ENCODE peak calls at places on chromosomes 16 and 17, in seven cellular contexts. One of them, this sample, is unnamed.

GRCh38 chr17:28963212-28963611 is 11.9 kb upstream of the PHF12 start:
- DNase-seq in uterus: no peak
- DNase-seq in effector memory CD4-positive, alpha-beta T cell: no peak
- DNase-seq in Caki2: no peak
- DNase-seq in activated T-cell treated with anti-CD3 and anti-CD28 coated beads, Interleukin-2, amount 50 U/mL, for 72 hours: no peak
- DNase-seq in kidney epithelial cell: no peak
- DNase-seq in C1 segment of cervical spinal cord: no peak
- DNase-seq in this sample: no peak

GRCh38 chr17:31510273-31511175 is 119.0 kb downstream of the RAB11FIP4 start:
- DNase-seq in Caki2: no peak
- DNase-seq in uterus: no peak
- DNase-seq in C1 segment of cervical spinal cord: peak
- DNase-seq in kidney epithelial cell: no peak
- DNase-seq in activated T-cell treated with anti-CD3 and anti-CD28 coated beads, Interleukin-2, amount 50 U/mL, for 72 hours: peak
- DNase-seq in effector memory CD4-positive, alpha-beta T cell: no peak
- DNase-seq in this sample: no peak

GRCh38 chr17:79932446-79932845 is 93.2 kb upstream of the CBX4 start:
- DNase-seq in activated T-cell treated with anti-CD3 and anti-CD28 coated beads, Interleukin-2, amount 50 U/mL, for 72 hours: no peak
- DNase-seq in Caki2: peak
- DNase-seq in kidney epithelial cell: no peak
- DNase-seq in C1 segment of cervical spinal cord: no peak
- DNase-seq in effector memory CD4-positive, alpha-beta T cell: no peak
- DNase-seq in uterus: no peak
- DNase-seq in this sample: no peak

GRCh38 chr16:11403920-11404319 is 58.7 kb downstream of the RMI2 start:
- DNase-seq in Caki2: no peak
- DNase-seq in kidney epithelial cell: no peak
- DNase-seq in effector memory CD4-positive, alpha-beta T cell: no peak
- DNase-seq in activated T-cell treated with anti-CD3 and anti-CD28 coated beads, Interleukin-2, amount 50 U/mL, for 72 hours: no peak
- DNase-seq in uterus: no peak
- DNase-seq in C1 segment of cervical spinal cord: no peak
- DNase-seq in this sample: no peak

GRCh38 chr17:29778936-29779811 is 150.9 kb downstream of the SSH2 start:
- DNase-seq in C1 segment of cervical spinal cord: peak
- DNase-seq in uterus: peak
- DNase-seq in activated T-cell treated with anti-CD3 and anti-CD28 coated beads, Interleukin-2, amount 50 U/mL, for 72 hours: peak
- DNase-seq in kidney epithelial cell: no peak
- DNase-seq in Caki2: peak
- DNase-seq in effector memory CD4-positive, alpha-beta T cell: peak
- DNase-seq in this sample: no peak

GRCh38 chr17:29546085-29546484 is 20.8 kb downstream of the ABHD15 start:
- DNase-seq in effector memory CD4-positive, alpha-beta T cell: no peak
- DNase-seq in C1 segment of cervical spinal cord: no peak
- DNase-seq in activated T-cell treated with anti-CD3 and anti-CD28 coated beads, Interleukin-2, amount 50 U/mL, for 72 hours: no peak
- DNase-seq in Caki2: peak
- DNase-seq in uterus: no peak
- DNase-seq in kidney epithelial cell: no peak
- DNase-seq in this sample: no peak

GRCh38 chr17:43015579-43015978 is 6.6 kb downstream of the VAT1 start:
- DNase-seq in Caki2: no peak
- DNase-seq in uterus: peak
- DNase-seq in C1 segment of cervical spinal cord: no peak
- DNase-seq in kidney epithelial cell: no peak
- DNase-seq in activated T-cell treated with anti-CD3 and anti-CD28 coated beads, Interleukin-2, amount 50 U/mL, for 72 hours: no peak
- DNase-seq in effector memory CD4-positive, alpha-beta T cell: no peak
- DNase-seq in this sample: no peak

GRCh38 chr16:11597737-11598136 is 11.0 kb upstream of the LITAF start:
- DNase-seq in uterus: no peak
- DNase-seq in Caki2: no peak
- DNase-seq in kidney epithelial cell: no peak
- DNase-seq in C1 segment of cervical spinal cord: no peak
- DNase-seq in activated T-cell treated with anti-CD3 and anti-CD28 coated beads, Interleukin-2, amount 50 U/mL, for 72 hours: no peak
- DNase-seq in effector memory CD4-positive, alpha-beta T cell: no peak
- DNase-seq in this sample: no peak

GRCh38 chr17:5793157-5793556 is 208.8 kb upstream of the NLRP1 start:
- DNase-seq in C1 segment of cervical spinal cord: no peak
- DNase-seq in uterus: no peak
- DNase-seq in activated T-cell treated with anti-CD3 and anti-CD28 coated beads, Interleukin-2, amount 50 U/mL, for 72 hours: no peak
- DNase-seq in Caki2: no peak
- DNase-seq in effector memory CD4-positive, alpha-beta T cell: no peak
- DNase-seq in kidney epithelial cell: no peak
- DNase-seq in this sample: no peak

GRCh38 chr16:80614908-80615696 is 74.3 kb downstream of the DYNLRB2 start:
- DNase-seq in uterus: no peak
- DNase-seq in C1 segment of cervical spinal cord: no peak
- DNase-seq in activated T-cell treated with anti-CD3 and anti-CD28 coated beads, Interleukin-2, amount 50 U/mL, for 72 hours: no peak
- DNase-seq in kidney epithelial cell: peak
- DNase-seq in effector memory CD4-positive, alpha-beta T cell: no peak
- DNase-seq in Caki2: no peak
- DNase-seq in this sample: no peak

GRCh38 chr16:16021988-16022682 is 72.7 kb downstream of the ABCC1 start:
- DNase-seq in uterus: peak
- DNase-seq in kidney epithelial cell: peak
- DNase-seq in C1 segment of cervical spinal cord: peak
- DNase-seq in activated T-cell treated with anti-CD3 and anti-CD28 coated beads, Interleukin-2, amount 50 U/mL, for 72 hours: no peak
- DNase-seq in Caki2: peak
- DNase-seq in effector memory CD4-positive, alpha-beta T cell: no peak
- DNase-seq in this sample: peak

GRCh38 chr16:27226976-27227705 is 23.8 kb downstream of the KDM8 start:
- DNase-seq in effector memory CD4-positive, alpha-beta T cell: no peak
- DNase-seq in uterus: no peak
- DNase-seq in C1 segment of cervical spinal cord: no peak
- DNase-seq in kidney epithelial cell: no peak
- DNase-seq in Caki2: no peak
- DNase-seq in activated T-cell treated with anti-CD3 and anti-CD28 coated beads, Interleukin-2, amount 50 U/mL, for 72 hours: no peak
- DNase-seq in this sample: no peak

GRCh38 chr16:11833951-11834695 is 17.2 kb downstream of the RSL1D1 start:
- DNase-seq in uterus: no peak
- DNase-seq in Caki2: no peak
- DNase-seq in activated T-cell treated with anti-CD3 and anti-CD28 coated beads, Interleukin-2, amount 50 U/mL, for 72 hours: no peak
- DNase-seq in kidney epithelial cell: no peak
- DNase-seq in effector memory CD4-positive, alpha-beta T cell: no peak
- DNase-seq in C1 segment of cervical spinal cord: no peak
- DNase-seq in this sample: no peak